ENCODE peak calls at places on chromosome 15, in five cellular contexts. One of them, this sample, is unnamed.

GRCh38 chr15:68418611-68419161 is 13.3 kb downstream of the ITGA11 start:
- DNase-seq in progenitor cell of endocrine pancreas: no peak
- DNase-seq in EH: peak
- DNase-seq in SJSA1: peak
- DNase-seq in KBM-7: no peak
- DNase-seq in this sample: no peak

GRCh38 chr15:70259030-70259424 is 161.3 kb upstream of the TLE3 start:
- DNase-seq in progenitor cell of endocrine pancreas: no peak
- DNase-seq in SJSA1: no peak
- DNase-seq in EH: peak
- DNase-seq in KBM-7: no peak
- DNase-seq in this sample: no peak

GRCh38 chr15:73021139-73021621 is 31.1 kb upstream of the NEO1 start:
- DNase-seq in KBM-7: no peak
- DNase-seq in SJSA1: no peak
- DNase-seq in EH: no peak
- DNase-seq in progenitor cell of endocrine pancreas: no peak
- DNase-seq in this sample: no peak

GRCh38 chr15:91308209-91308608 is 208.2 kb downstream of the SV2B start:
- DNase-seq in SJSA1: no peak
- DNase-seq in progenitor cell of endocrine pancreas: no peak
- DNase-seq in EH: no peak
- DNase-seq in KBM-7: peak
- DNase-seq in this sample: no peak

GRCh38 chr15:101852356-101852755 is 40.4 kb downstream of the OR4F15 start:
- DNase-seq in EH: no peak
- DNase-seq in KBM-7: no peak
- DNase-seq in progenitor cell of endocrine pancreas: no peak
- DNase-seq in SJSA1: no peak
- DNase-seq in this sample: no peak

GRCh38 chr15:63708141-63708772 is 111.1 kb downstream of the FBXL22 start:
- DNase-seq in progenitor cell of endocrine pancreas: no peak
- DNase-seq in EH: no peak
- DNase-seq in SJSA1: no peak
- DNase-seq in KBM-7: peak
- DNase-seq in this sample: no peak

GRCh38 chr15:74832826-74833225 is 6.4 kb downstream of the CPLX3 start:
- DNase-seq in progenitor cell of endocrine pancreas: no peak
- DNase-seq in EH: no peak
- DNase-seq in KBM-7: no peak
- DNase-seq in SJSA1: no peak
- DNase-seq in this sample: no peak

GRCh38 chr15:25501828-25502446 is 63.1 kb upstream of the UBE3A start:
- DNase-seq in progenitor cell of endocrine pancreas: no peak
- DNase-seq in SJSA1: no peak
- DNase-seq in KBM-7: peak
- DNase-seq in EH: peak
- DNase-seq in this sample: no peak

GRCh38 chr15:31214864-31215489 is 111.7 kb upstream of the KLF13 start:
- DNase-seq in progenitor cell of endocrine pancreas: no peak
- DNase-seq in SJSA1: no peak
- DNase-seq in EH: peak
- DNase-seq in KBM-7: no peak
- DNase-seq in this sample: no peak

GRCh38 chr15:39546842-39547241 is 34.0 kb upstream of the THBS1 start:
- DNase-seq in EH: no peak
- DNase-seq in progenitor cell of endocrine pancreas: no peak
- DNase-seq in KBM-7: no peak
- DNase-seq in SJSA1: no peak
- DNase-seq in this sample: no peak

GRCh38 chr15:42832577-42832976 is 88.0 kb downstream of the TTBK2 start:
- DNase-seq in progenitor cell of endocrine pancreas: no peak
- DNase-seq in SJSA1: no peak
- DNase-seq in EH: peak
- DNase-seq in KBM-7: no peak
- DNase-seq in this sample: peak

GRCh38 chr15:69253156-69253555 is 45.6 kb upstream of the PAQR5 start:
- DNase-seq in SJSA1: peak
- DNase-seq in EH: peak
- DNase-seq in progenitor cell of endocrine pancreas: no peak
- DNase-seq in KBM-7: no peak
- DNase-seq in this sample: peak

GRCh38 chr15:77578641-77579372 is 53.9 kb downstream of the LINGO1 start:
- DNase-seq in EH: no peak
- DNase-seq in progenitor cell of endocrine pancreas: no peak
- DNase-seq in SJSA1: no peak
- DNase-seq in KBM-7: no peak
- DNase-seq in this sample: no peak